ENCODE peak calls at places on chromosomes 7 and 10, in eight cellular contexts. X is fibroblast of the aortic adventitia, F is heart left ventricle, A is sigmoid colon, U is suprapubic skin, N is fibroblast of lung, P is neural progenitor cell, E is cardiac fibroblast. D is an unnamed sample.

GRCh38 chr10:17199351-17199804 is 2.1 kb downstream of the TRDMT1 start:
- DNase-seq in U (no peak), X (peak), N (peak), A (no peak), P (peak), F (no peak), E (peak), D (peak)

GRCh38 chr7:67423058-67423457 is 426.4 kb downstream of the TYW1 start:
- DNase-seq in F (no peak), A (no peak), N (no peak), X (no peak), U (no peak), E (no peak), P (no peak), D (no peak)

GRCh38 chr7:57821438-57822382 is 371.7 kb downstream of the ZNF716 start:
- DNase-seq in A (no peak), U (no peak), X (no peak), F (no peak), E (no peak), P (no peak), N (no peak), D (no peak)

GRCh38 chr10:124997791-124998623 is 56.1 kb downstream of the ZRANB1 start:
- DNase-seq in N (no peak), X (no peak), A (peak), E (no peak), F (no peak), P (no peak), U (peak), D (no peak)

GRCh38 chr10:128542659-128543058 is 416.4 kb upstream of the MKI67 start:
- DNase-seq in A (no peak), X (no peak), E (no peak), N (no peak), U (no peak), F (no peak), P (no peak), D (no peak)

GRCh38 chr7:30983042-30983913 is 19.5 kb downstream of the GHRHR start:
- DNase-seq in F (peak), P (peak), U (peak), A (peak), E (peak), N (peak), X (peak), D (peak)

GRCh38 chr7:26292768-26293560 is 1.3 kb downstream of the SNX10 start:
- DNase-seq in P (peak), E (no peak), F (no peak), A (no peak), U (no peak), X (no peak), N (no peak), D (no peak)

GRCh38 chr7:130781346-130781745 is 47.3 kb upstream of the KLF14 start:
- DNase-seq in A (no peak), F (no peak), E (no peak), N (no peak), X (no peak), U (no peak), P (no peak), D (no peak)

GRCh38 chr10:77479586-77479985 is 158.0 kb downstream of the KCNMA1 start:
- DNase-seq in F (no peak), E (no peak), N (no peak), X (no peak), A (no peak), U (no peak), P (no peak), D (no peak)

GRCh38 chr7:111424768-111425167 is 137.5 kb downstream of the IMMP2L start:
- DNase-seq in F (no peak), E (peak), U (no peak), N (peak), P (no peak), A (no peak), X (peak), D (peak)

GRCh38 chr7:142883145-142883544 is 2.4 kb downstream of the TRPV6 start:
- DNase-seq in E (no peak), N (no peak), A (no peak), F (no peak), X (no peak), P (no peak), U (no peak), D (no peak)

GRCh38 chr10:100890696-100891271 is 22.0 kb upstream of the SLF2 start:
- DNase-seq in X (peak), U (peak), P (no peak), A (no peak), F (no peak), E (peak), N (peak), D (peak)

GRCh38 chr7:20307901-20308300 is 22.8 kb upstream of the ITGB8 start:
- DNase-seq in A (no peak), P (peak), X (peak), U (no peak), N (peak), E (no peak), F (no peak), D (no peak)

GRCh38 chr7:78261302-78261701 is 462.7 kb downstream of the PHTF2 start:
- DNase-seq in F (no peak), A (no peak), U (no peak), P (no peak), N (peak), X (no peak), E (no peak), D (no peak)

GRCh38 chr10:14240253-14241189 is 90.2 kb downstream of the FRMD4A start:
- DNase-seq in X (no peak), U (no peak), P (peak), N (peak), F (no peak), A (no peak), E (peak), D (peak)

GRCh38 chr10:5809541-5810154 is 3.6 kb downstream of the GDI2 start:
- DNase-seq in N (no peak), X (no peak), U (no peak), P (no peak), A (no peak), E (no peak), F (no peak), D (no peak)

GRCh38 chr7:99123571-99124033 is 20.3 kb downstream of the SMURF1 start:
- DNase-seq in P (no peak), A (no peak), U (no peak), X (peak), F (no peak), E (peak), N (no peak), D (peak)

GRCh38 chr10:44030681-44031080 is 354.2 kb downstream of the CXCL12 start:
- DNase-seq in F (no peak), U (no peak), P (no peak), E (no peak), X (peak), N (peak), A (no peak), D (peak)

GRCh38 chr10:71613877-71614276 is 105.7 kb downstream of the C10orf105 start:
- DNase-seq in E (no peak), P (no peak), A (no peak), N (no peak), F (no peak), X (no peak), U (no peak), D (no peak)

GRCh38 chr7:138829335-138829734 is 31.3 kb upstream of the ATP6V0A4 start:
- DNase-seq in E (no peak), X (no peak), N (no peak), A (no peak), P (no peak), F (no peak), U (no peak), D (no peak)

GRCh38 chr7:568681-569035 is 49.0 kb upstream of the PDGFA start:
- DNase-seq in U (no peak), P (no peak), A (no peak), F (peak), E (peak), N (no peak), X (peak), D (peak)

GRCh38 chr10:17643339-17643754 is 604 bp upstream of the STAM start:
- DNase-seq in E (peak), P (peak), U (peak), X (no peak), A (peak), F (peak), N (peak), D (peak)

GRCh38 chr10:4329237-4329636 is 496.8 kb upstream of the AKR1E2 start:
- DNase-seq in P (no peak), N (no peak), A (no peak), X (no peak), U (no peak), E (no peak), F (no peak), D (no peak)

GRCh38 chr10:117461766-117462423 is 80.7 kb upstream of the EMX2 start:
- DNase-seq in A (peak), P (no peak), U (peak), X (peak), N (peak), F (no peak), E (peak), D (peak)

GRCh38 chr10:102408081-102408727 is 10.4 kb downstream of the PSD start:
- DNase-seq in U (peak), E (no peak), X (no peak), P (no peak), A (peak), N (no peak), F (no peak), D (no peak)

GRCh38 chr7:106279425-106280182 is 5.2 kb downstream of the NAMPT start:
- DNase-seq in A (no peak), N (no peak), X (no peak), F (no peak), P (no peak), U (no peak), E (no peak), D (no peak)
- H3K4me3 ChIP-seq in A (no peak), N (no peak), X (no peak), F (no peak), P (no peak), U (no peak), E (peak), D (no peak)

GRCh38 chr10:127228195-127228785 is 31.9 kb upstream of the INSYN2A start:
- DNase-seq in X (peak), A (no peak), U (no peak), E (no peak), P (peak), F (no peak), N (no peak), D (peak)
- TF ChIP-seq CTCF in X (no peak), A (no peak), U (no peak), E (no peak), P (no peak), F (no peak), N (no peak), D (no peak)

GRCh38 chr7:158816271-158816670 is 13.0 kb downstream of the ESYT2 start:
- DNase-seq in E (peak), P (no peak), F (peak), X (peak), A (no peak), U (no peak), N (no peak), D (peak)

GRCh38 chr7:158815046-158815445 is 14.3 kb downstream of the ESYT2 start:
- DNase-seq in A (no peak), P (peak), X (peak), N (peak), E (peak), F (peak), U (no peak), D (peak)

GRCh38 chr7:158818325-158819213 is 10.7 kb downstream of the ESYT2 start:
- DNase-seq in U (peak), N (peak), P (peak), X (peak), E (peak), A (peak), F (peak), D (peak)

GRCh38 chr7:158815471-158816128 is 13.7 kb downstream of the ESYT2 start:
- DNase-seq in A (no peak), U (no peak), F (no peak), X (no peak), N (peak), E (peak), P (no peak), D (peak)

GRCh38 chr7:158816995-158817394 is 12.3 kb downstream of the ESYT2 start:
- DNase-seq in E (no peak), X (no peak), A (no peak), P (no peak), F (no peak), N (no peak), U (no peak), D (no peak)
- H3K4me3 ChIP-seq in E (no peak), X (peak), A (peak), P (no peak), F (peak), N (no peak), U (peak), D (no peak)

DNA sequence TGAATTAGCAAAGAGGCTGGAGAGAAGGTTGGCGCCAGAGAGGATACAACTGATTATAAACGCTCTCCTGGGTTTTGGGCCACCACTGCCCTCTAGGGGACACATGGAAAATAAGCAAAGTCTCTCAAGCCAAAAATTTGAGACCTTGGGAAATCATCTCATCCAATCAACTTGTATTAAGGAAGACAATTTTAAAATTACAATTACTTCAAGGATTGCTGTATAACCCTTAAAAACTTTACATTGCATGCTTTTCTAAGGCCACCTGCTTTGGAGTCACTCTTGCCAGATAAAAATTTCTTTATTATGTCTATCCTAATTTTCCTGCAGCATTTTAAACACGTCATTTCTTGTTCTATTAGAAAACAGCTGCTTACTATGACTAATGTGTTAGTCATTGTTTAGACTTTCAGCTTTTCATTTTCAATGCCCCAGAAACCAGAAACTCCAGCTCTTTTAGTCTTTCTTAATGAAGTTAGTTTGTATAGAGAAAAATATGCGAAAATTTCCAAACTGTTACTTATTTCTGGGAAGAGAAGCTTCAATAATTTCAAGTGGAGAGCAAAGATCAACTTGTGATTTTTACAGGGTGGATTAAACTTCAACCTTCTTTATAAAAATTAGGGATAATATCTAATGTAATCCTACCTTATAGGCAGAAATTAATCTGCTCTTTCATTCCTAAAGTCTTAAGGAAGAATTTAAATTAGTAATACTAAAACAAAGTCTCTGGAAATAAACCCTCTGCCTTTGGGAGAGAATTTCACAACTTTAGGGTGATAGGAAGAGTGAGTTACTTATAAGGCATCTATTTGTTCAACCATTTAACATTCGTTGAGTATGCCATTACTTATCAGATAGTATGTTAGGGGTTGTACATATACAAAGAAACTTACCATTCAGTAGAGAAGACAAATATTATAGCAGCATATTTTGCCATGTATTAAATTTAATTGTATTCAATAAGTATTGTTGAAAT is 20.6 kb upstream of the RHOBTB1 start:
- DNase-seq in A (peak), N (peak), F (peak), E (peak), P (peak), X (peak), U (peak), D (peak)
- TF ChIP-seq CTCF in A (peak), N (peak), F (peak), E (peak), P (peak), X (peak), U (peak), D (peak)

GRCh38 chr7:150631084-150631824 is 931 bp downstream of the GIMAP6 start:
- DNase-seq in N (no peak), A (no peak), F (peak), E (no peak), P (no peak), U (no peak), X (no peak), D (no peak)

GRCh38 chr7:150633926-150634325 is 1.7 kb upstream of the GIMAP6 start:
- DNase-seq in A (no peak), E (no peak), U (no peak), X (no peak), P (no peak), F (no peak), N (no peak), D (no peak)

GRCh38 chr7:150627959-150628358 is 4.2 kb downstream of the GIMAP6 start:
- DNase-seq in U (no peak), E (no peak), A (no peak), X (no peak), F (no peak), N (no peak), P (no peak), D (no peak)

GRCh38 chr7:150629347-150629746 is 2.8 kb downstream of the GIMAP6 start:
- DNase-seq in E (no peak), X (no peak), P (no peak), F (peak), N (no peak), U (no peak), A (no peak), D (no peak)

DNA sequence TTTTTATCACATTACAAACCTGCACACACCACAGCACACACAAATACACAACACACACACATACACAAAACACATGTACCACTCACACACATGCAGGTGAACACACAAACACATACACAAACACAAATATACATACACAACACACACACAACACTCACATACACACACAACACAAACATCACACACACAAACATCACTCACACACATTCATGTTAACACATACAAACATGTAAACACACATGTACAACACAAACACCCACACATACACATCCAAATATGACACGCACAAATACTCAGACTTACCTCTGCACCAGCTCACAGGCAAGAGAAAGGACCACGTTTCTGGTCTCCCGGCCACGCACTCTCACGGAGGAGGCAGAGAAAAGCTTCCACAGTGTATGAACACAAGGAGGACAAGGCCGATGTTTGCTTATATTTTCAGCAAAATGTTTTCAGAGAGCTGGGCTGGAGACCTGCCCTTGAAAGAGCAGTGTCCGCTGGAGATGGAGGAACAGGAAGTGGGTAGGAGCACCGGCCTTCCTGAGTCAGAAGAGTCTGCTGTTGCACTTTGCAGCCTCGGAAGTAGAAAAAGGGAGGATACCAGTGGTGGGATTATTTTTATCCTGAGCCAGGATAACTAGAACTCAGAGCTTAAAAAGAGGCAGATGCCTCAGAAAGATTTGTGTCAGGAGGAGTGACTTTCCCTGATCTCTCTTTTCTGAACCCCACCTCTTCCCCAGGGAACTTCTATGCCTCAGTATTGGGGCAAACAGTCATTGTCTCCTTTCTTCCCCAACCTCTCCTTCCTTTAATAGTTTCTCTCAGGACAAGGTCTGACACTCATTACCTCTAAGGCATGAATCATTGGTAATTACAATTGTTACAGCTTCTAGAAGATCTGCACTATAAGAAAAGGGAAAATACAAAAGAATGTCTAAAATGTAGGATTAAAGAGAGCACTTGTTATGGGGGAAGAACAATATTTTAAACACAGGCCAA is at the start of gene GIMAP6:
- DNase-seq in N (no peak), U (no peak), F (peak), E (no peak), A (no peak), X (no peak), P (no peak), D (no peak)
- H3K4me3 ChIP-seq in N (no peak), U (peak), F (peak), E (no peak), A (peak), X (no peak), P (no peak), D (no peak)

D was measured in AG10803.